ENCODE peak calls at places on chromosomes 3 and 15, in nine cellular contexts. R, B, F, H, W, T, O, X and A are unnamed samples.
A peak's percentile ranks its signal among the peaks of the same experiment; 100 is the strongest.

GRCh38 chr3:161415506-161416231 is 44.4 kb upstream of the SPTSSB start:
- DNase-seq in R (no peak), B (no peak), F (no peak), H (no peak), W (peak; percentile 35), T (no peak), O (no peak), X (no peak), A (no peak)

GRCh38 chr15:98671060-98672008 is 23.0 kb downstream of the IGF1R start:
- DNase-seq in R (no peak), B (no peak), F (no peak), H (no peak), W (no peak), T (no peak), O (no peak), X (no peak), A (no peak)

GRCh38 chr3:131728898-131729297 is 226.1 kb upstream of the MRPL3 start:
- DNase-seq in R (no peak), B (no peak), F (no peak), H (no peak), W (no peak), T (no peak), O (no peak), X (no peak), A (no peak)

GRCh38 chr15:74384566-74385441 is 17.4 kb upstream of the CYP11A1 start:
- DNase-seq in R (peak; percentile 95), B (no peak), F (peak; percentile 56), H (no peak), W (peak; percentile 46), T (no peak), O (peak; percentile 94), X (no peak), A (peak; percentile 85)

GRCh38 chr15:67120009-67120838 is 54.8 kb downstream of the SMAD3 start:
- DNase-seq in R (no peak), B (no peak), F (no peak), H (no peak), W (no peak), T (no peak), O (no peak), X (no peak), A (no peak)

GRCh38 chr15:78420766-78421165 is 17.2 kb upstream of the IREB2 start:
- DNase-seq in R (no peak), B (no peak), F (no peak), H (no peak), W (no peak), T (no peak), O (no peak), X (no peak), A (no peak)

GRCh38 chr15:40439461-40440299 is 1.1 kb upstream of the BAHD1 start:
- DNase-seq in R (no peak), B (no peak), F (peak; percentile 20), H (no peak), W (peak; percentile 47), T (peak; percentile 80), O (peak; percentile 85), X (no peak), A (peak; percentile 55)

GRCh38 chr3:17573396-17573795 is 169.0 kb downstream of the TBC1D5 start:
- DNase-seq in R (peak; percentile 44), B (no peak), F (no peak), H (no peak), W (no peak), T (no peak), O (no peak), X (no peak), A (peak; percentile 22)

GRCh38 chr3:3675186-3675585 is 124.0 kb upstream of the LRRN1 start:
- DNase-seq in R (no peak), B (no peak), F (no peak), H (no peak), W (no peak), T (no peak), O (no peak), X (no peak), A (no peak)

GRCh38 chr3:146164951-146165350 is 4.0 kb upstream of the PLOD2 start:
- DNase-seq in R (no peak), B (no peak), F (no peak), H (no peak), W (no peak), T (no peak), O (no peak), X (no peak), A (no peak)

GRCh38 chr3:52398670-52399081 is 46.2 kb downstream of the SEMA3G start:
- DNase-seq in R (no peak), B (no peak), F (no peak), H (no peak), W (no peak), T (peak; percentile 38), O (peak; percentile 43), X (no peak), A (no peak)

GRCh38 chr3:36418296-36418695 is 38.0 kb downstream of the STAC start:
- DNase-seq in R (no peak), B (no peak), F (no peak), H (no peak), W (no peak), T (no peak), O (no peak), X (no peak), A (no peak)

GRCh38 chr3:46463120-46463867 is 1.4 kb downstream of the LTF start:
- DNase-seq in R (no peak), B (no peak), F (no peak), H (no peak), W (no peak), T (no peak), O (peak; percentile 80), X (peak; percentile 45), A (no peak)

GRCh38 chr3:136518102-136518501 is 234.1 kb downstream of the STAG1 start:
- DNase-seq in R (no peak), B (no peak), F (no peak), H (no peak), W (no peak), T (no peak), O (no peak), X (no peak), A (no peak)

GRCh38 chr15:26889298-26889898 is 22.5 kb downstream of the GABRA5 start:
- DNase-seq in R (peak; percentile 23), B (peak; percentile 55), F (peak; percentile 67), H (no peak), W (peak; percentile 74), T (no peak), O (no peak), X (no peak), A (no peak)

GRCh38 chr3:23248594-23249131 is 45.5 kb downstream of the UBE2E2 start:
- DNase-seq in R (no peak), B (no peak), F (no peak), H (no peak), W (no peak), T (no peak), O (no peak), X (no peak), A (no peak)

DNA sequence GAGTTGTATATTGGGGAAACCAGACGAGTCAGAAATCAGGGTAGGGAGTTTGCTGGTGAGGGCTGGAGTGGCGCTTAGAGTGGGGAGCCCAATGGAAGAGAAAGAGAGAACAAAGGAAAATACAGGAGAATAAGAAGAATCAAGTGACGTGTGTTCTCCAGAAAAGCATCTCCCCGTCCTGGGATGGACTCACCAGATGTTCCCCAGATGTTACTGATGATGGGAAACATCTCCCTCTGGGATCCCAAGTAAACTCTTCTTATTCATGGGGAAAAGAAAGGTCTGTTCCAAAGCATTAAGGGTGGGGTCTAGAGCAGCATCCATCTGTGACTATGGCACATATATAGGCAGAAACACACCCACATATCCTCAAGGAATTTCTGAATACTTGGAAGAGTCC is 3.0 kb upstream of the CSRNP1 start:
- DNase-seq in R (no peak), B (no peak), F (no peak), H (no peak), W (no peak), T (no peak), O (no peak), X (no peak), A (no peak)
- TF ChIP-seq CTCF in R (no peak), B (no peak), F (no peak), H (no peak), W (no peak), T (no peak), O (no peak), X (no peak), A (no peak)

GRCh38 chr3:187086831-187087230 is 52.5 kb downstream of the RPL39L start:
- DNase-seq in R (no peak), B (no peak), F (no peak), H (no peak), W (no peak), T (no peak), O (no peak), X (no peak), A (no peak)

GRCh38 chr3:187084580-187084979 is 54.7 kb downstream of the RPL39L start:
- DNase-seq in R (no peak), B (no peak), F (no peak), H (no peak), W (no peak), T (no peak), O (no peak), X (no peak), A (no peak)

GRCh38 chr3:187085933-187086332 is 53.4 kb downstream of the RPL39L start:
- DNase-seq in R (no peak), B (no peak), F (no peak), H (no peak), W (no peak), T (no peak), O (no peak), X (no peak), A (no peak)

GRCh38 chr3:187085021-187085666 is 54.2 kb downstream of the RPL39L start:
- DNase-seq in R (no peak), B (no peak), F (no peak), H (no peak), W (no peak), T (no peak), O (no peak), X (no peak), A (no peak)

GRCh38 chr3:187088701-187089100 is 50.6 kb downstream of the RPL39L start:
- DNase-seq in R (no peak), B (no peak), F (no peak), H (no peak), W (no peak), T (no peak), O (no peak), X (no peak), A (no peak)
- TF ChIP-seq CTCF in R (no peak), B (no peak), F (no peak), H (no peak), W (no peak), T (no peak), O (no peak), X (no peak), A (no peak)

DNA sequence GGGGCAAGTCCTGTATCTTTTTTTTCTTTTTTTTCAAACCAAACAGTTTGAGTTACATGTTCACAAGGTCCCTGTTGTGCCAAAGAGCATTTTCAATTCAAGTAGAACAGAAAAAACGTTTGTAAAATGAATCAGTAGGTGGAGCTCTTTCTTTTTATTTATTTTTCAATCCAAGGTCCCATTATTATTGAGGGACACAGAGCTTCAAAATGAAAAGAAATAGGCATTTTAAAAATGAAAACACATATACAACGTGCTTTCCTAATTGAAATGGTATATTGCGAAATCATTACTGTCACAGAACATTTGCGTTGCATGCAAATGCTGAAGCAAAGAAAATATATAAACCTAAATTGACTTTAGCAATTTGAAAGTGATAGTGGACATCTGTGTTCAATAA is 711.0 kb downstream of the MECOM start:
- DNase-seq in R (no peak), B (no peak), F (no peak), H (no peak), W (no peak), T (no peak), O (no peak), X (no peak), A (no peak)
- TF ChIP-seq CTCF in R (no peak), B (no peak), F (peak; percentile 49), H (no peak), W (peak; percentile 36), T (peak; percentile 28), O (no peak), X (no peak), A (no peak)

GRCh38 chr15:79433610-79434009 is 1.5 kb downstream of the MINAR1 start:
- DNase-seq in R (no peak), B (peak; percentile 39), F (no peak), H (no peak), W (no peak), T (no peak), O (no peak), X (no peak), A (no peak)
- TF ChIP-seq CTCF in R (no peak), B (no peak), F (no peak), H (no peak), W (no peak), T (no peak), O (no peak), X (no peak), A (no peak)